ENCODE peak calls at places on chromosomes 3 and 15, in five cellular contexts. One of them, this sample, is unnamed.

GRCh38 chr3:122560680-122561079 is 3.4 kb downstream of the PARP9 start:
- DNase-seq in K562: peak; percentile 17
- DNase-seq in tibial artery: no peak
- DNase-seq in H9: no peak
- DNase-seq in heart right ventricle: peak; percentile 42
- DNase-seq in this sample: no peak

GRCh38 chr15:93965491-93965890 is 265.9 kb upstream of the MCTP2 start:
- DNase-seq in K562: no peak
- DNase-seq in tibial artery: no peak
- DNase-seq in H9: no peak
- DNase-seq in heart right ventricle: no peak
- DNase-seq in this sample: no peak

GRCh38 chr3:58023536-58023935 is 15.3 kb downstream of the FLNB start:
- DNase-seq in K562: no peak
- DNase-seq in tibial artery: no peak
- DNase-seq in H9: no peak
- DNase-seq in heart right ventricle: no peak
- DNase-seq in this sample: no peak

GRCh38 chr3:68256635-68257034 is 602.2 kb upstream of the SUCLG2 start:
- DNase-seq in K562: no peak
- DNase-seq in tibial artery: no peak
- DNase-seq in H9: peak; percentile 45
- DNase-seq in heart right ventricle: no peak
- DNase-seq in this sample: no peak

GRCh38 chr3:184354121-184354728 is 7.2 kb downstream of the CLCN2 start:
- DNase-seq in K562: peak; percentile 78
- DNase-seq in tibial artery: no peak
- DNase-seq in H9: peak; percentile 65
- DNase-seq in heart right ventricle: no peak
- DNase-seq in this sample: no peak

GRCh38 chr3:114706591-114707224 is 412.9 kb downstream of the TIGIT start:
- DNase-seq in K562: peak; percentile 5
- DNase-seq in tibial artery: no peak
- DNase-seq in H9: no peak
- DNase-seq in heart right ventricle: no peak
- DNase-seq in this sample: no peak

GRCh38 chr3:14228611-14229470 is 50.2 kb downstream of the LSM3 start:
- DNase-seq in K562: no peak
- DNase-seq in tibial artery: no peak
- DNase-seq in H9: no peak
- DNase-seq in heart right ventricle: no peak
- DNase-seq in this sample: peak; percentile 11

GRCh38 chr3:144052275-144052674 is 80.7 kb downstream of the DIPK2A start:
- DNase-seq in K562: no peak
- DNase-seq in tibial artery: no peak
- DNase-seq in H9: no peak
- DNase-seq in heart right ventricle: no peak
- DNase-seq in this sample: no peak

GRCh38 chr3:58044656-58045055 is 36.4 kb downstream of the FLNB start:
- DNase-seq in K562: no peak
- DNase-seq in tibial artery: no peak
- DNase-seq in H9: no peak
- DNase-seq in heart right ventricle: peak; percentile 44
- DNase-seq in this sample: no peak

GRCh38 chr3:170419301-170420087 is 826 bp downstream of the CLDN11 start:
- DNase-seq in K562: no peak
- DNase-seq in tibial artery: no peak
- DNase-seq in H9: peak; percentile 72
- DNase-seq in heart right ventricle: peak; percentile 20
- DNase-seq in this sample: no peak

GRCh38 chr3:20136231-20136630 is 49.8 kb downstream of the SGO1 start:
- DNase-seq in K562: no peak
- DNase-seq in tibial artery: no peak
- DNase-seq in H9: no peak
- DNase-seq in heart right ventricle: no peak
- DNase-seq in this sample: no peak

GRCh38 chr3:9747267-9747666 is 2.5 kb upstream of the OGG1 start:
- DNase-seq in K562: no peak
- DNase-seq in tibial artery: no peak
- DNase-seq in H9: no peak
- DNase-seq in heart right ventricle: no peak
- DNase-seq in this sample: no peak

GRCh38 chr3:36894924-36895323 is 49.9 kb downstream of the TRANK1 start:
- DNase-seq in K562: no peak
- DNase-seq in tibial artery: no peak
- DNase-seq in H9: no peak
- DNase-seq in heart right ventricle: no peak
- DNase-seq in this sample: no peak

GRCh38 chr15:42549052-42549491 is 434 bp downstream of the HAUS2 start:
- DNase-seq in K562: peak; percentile 57
- DNase-seq in tibial artery: no peak
- DNase-seq in H9: no peak
- DNase-seq in heart right ventricle: peak; percentile 6
- DNase-seq in this sample: no peak

GRCh38 chr3:170809021-170809974 is 60.7 kb downstream of the RPL22L1 start:
- DNase-seq in K562: peak; percentile 68
- DNase-seq in tibial artery: no peak
- DNase-seq in H9: peak; percentile 61
- DNase-seq in heart right ventricle: peak; percentile 25
- DNase-seq in this sample: no peak

GRCh38 chr15:74497584-74497983 is 36.6 kb upstream of the UBL7 start:
- DNase-seq in K562: no peak
- DNase-seq in tibial artery: no peak
- DNase-seq in H9: no peak
- DNase-seq in heart right ventricle: no peak
- DNase-seq in this sample: no peak

GRCh38 chr3:137770821-137771399 is 6.8 kb downstream of the SOX14 start:
- DNase-seq in K562: no peak
- DNase-seq in tibial artery: no peak
- DNase-seq in H9: peak; percentile 65
- DNase-seq in heart right ventricle: no peak
- DNase-seq in this sample: no peak

GRCh38 chr15:80403712-80404056 is 498 bp upstream of the ARNT2 start:
- DNase-seq in K562: no peak
- DNase-seq in tibial artery: no peak
- DNase-seq in H9: peak; percentile 50
- DNase-seq in heart right ventricle: no peak
- DNase-seq in this sample: no peak

GRCh38 chr15:76837474-76837873 is 67.7 kb downstream of the SCAPER start:
- DNase-seq in K562: no peak
- DNase-seq in tibial artery: no peak
- DNase-seq in H9: no peak
- DNase-seq in heart right ventricle: no peak
- DNase-seq in this sample: no peak

GRCh38 chr3:126034481-126035361 is 49.2 kb downstream of the SLC41A3 start:
- DNase-seq in K562: no peak
- DNase-seq in tibial artery: no peak
- DNase-seq in H9: peak; percentile 5
- DNase-seq in heart right ventricle: no peak
- DNase-seq in this sample: peak; percentile 38

GRCh38 chr3:71684046-71684730 is 41.0 kb downstream of the EIF4E3 start:
- DNase-seq in K562: no peak
- DNase-seq in tibial artery: no peak
- DNase-seq in H9: no peak
- DNase-seq in heart right ventricle: no peak
- DNase-seq in this sample: no peak

GRCh38 chr3:187978433-187979011 is 175.4 kb upstream of the LPP start:
- DNase-seq in K562: no peak
- DNase-seq in tibial artery: no peak
- DNase-seq in H9: no peak
- DNase-seq in heart right ventricle: no peak
- DNase-seq in this sample: no peak

GRCh38 chr15:56732135-56732880 is 1.0 kb downstream of the ZNF280D start:
- DNase-seq in K562: peak; percentile 17
- DNase-seq in tibial artery: no peak
- DNase-seq in H9: no peak
- DNase-seq in heart right ventricle: peak; percentile 13
- DNase-seq in this sample: no peak

GRCh38 chr15:66775127-66776105 is 73.4 kb downstream of the SMAD6 start:
- DNase-seq in K562: no peak
- DNase-seq in tibial artery: no peak
- DNase-seq in H9: no peak
- DNase-seq in heart right ventricle: peak; percentile 50
- DNase-seq in this sample: no peak

GRCh38 chr3:30644615-30645014 is 38.2 kb downstream of the TGFBR2 start:
- DNase-seq in K562: no peak
- DNase-seq in tibial artery: peak; percentile 85
- DNase-seq in H9: no peak
- DNase-seq in heart right ventricle: peak; percentile 68
- DNase-seq in this sample: no peak

GRCh38 chr3:128482857-128483656 is 9.9 kb downstream of the GATA2 start:
- DNase-seq in K562: peak; percentile 74
- DNase-seq in tibial artery: no peak
- DNase-seq in H9: peak; percentile 48
- DNase-seq in heart right ventricle: peak; percentile 73
- DNase-seq in this sample: no peak

GRCh38 chr3:194672876-194673275 is 885 bp upstream of the LSG1 start:
- DNase-seq in K562: no peak
- DNase-seq in tibial artery: no peak
- DNase-seq in H9: no peak
- DNase-seq in heart right ventricle: no peak
- DNase-seq in this sample: no peak

GRCh38 chr15:68833734-68834334 is 13.1 kb upstream of the ANP32A start:
- DNase-seq in K562: no peak
- DNase-seq in tibial artery: no peak
- DNase-seq in H9: no peak
- DNase-seq in heart right ventricle: no peak
- DNase-seq in this sample: no peak

GRCh38 chr3:4748127-4748526 is 231.1 kb upstream of the BHLHE40 start:
- DNase-seq in K562: no peak
- DNase-seq in tibial artery: no peak
- DNase-seq in H9: no peak
- DNase-seq in heart right ventricle: no peak
- DNase-seq in this sample: no peak

GRCh38 chr15:65980824-65981456 is 111.6 kb downstream of the RAB11A start:
- DNase-seq in K562: peak; percentile 73
- DNase-seq in tibial artery: peak; percentile 44
- DNase-seq in H9: peak; percentile 87
- DNase-seq in heart right ventricle: peak; percentile 32
- DNase-seq in this sample: no peak

GRCh38 chr3:184631339-184631965 is 69.9 kb downstream of the EPHB3 start:
- DNase-seq in K562: no peak
- DNase-seq in tibial artery: no peak
- DNase-seq in H9: no peak
- DNase-seq in heart right ventricle: no peak
- DNase-seq in this sample: no peak

GRCh38 chr3:55064164-55064563 is 136.3 kb upstream of the LRTM1 start:
- DNase-seq in K562: no peak
- DNase-seq in tibial artery: no peak
- DNase-seq in H9: no peak
- DNase-seq in heart right ventricle: no peak
- DNase-seq in this sample: no peak

GRCh38 chr3:81726735-81727134 is 34.7 kb downstream of the GBE1 start:
- DNase-seq in K562: no peak
- DNase-seq in tibial artery: no peak
- DNase-seq in H9: no peak
- DNase-seq in heart right ventricle: no peak
- DNase-seq in this sample: no peak

GRCh38 chr15:39598186-39598850 is 17.4 kb downstream of the THBS1 start:
- DNase-seq in K562: no peak
- DNase-seq in tibial artery: no peak
- DNase-seq in H9: no peak
- DNase-seq in heart right ventricle: no peak
- DNase-seq in this sample: no peak

GRCh38 chr3:195394700-195395099 is 48.1 kb downstream of the ACAP2 start:
- DNase-seq in K562: no peak
- DNase-seq in tibial artery: no peak
- DNase-seq in H9: no peak
- DNase-seq in heart right ventricle: no peak
- DNase-seq in this sample: no peak

GRCh38 chr3:13714251-13714916 is 165.5 kb downstream of the FBLN2 start:
- DNase-seq in K562: no peak
- DNase-seq in tibial artery: no peak
- DNase-seq in H9: peak; percentile 8
- DNase-seq in heart right ventricle: peak; percentile 1
- DNase-seq in this sample: no peak

GRCh38 chr3:134242649-134243637 is 7.7 kb downstream of the RYK start:
- DNase-seq in K562: no peak
- DNase-seq in tibial artery: no peak
- DNase-seq in H9: no peak
- DNase-seq in heart right ventricle: no peak
- DNase-seq in this sample: no peak
- H3K4me1 ChIP-seq in K562: no peaks in the 10 kb centered on the region
- H3K4me1 ChIP-seq in tibial artery: peaks cover 65% of the 10 kb centered on the region
- H3K4me1 ChIP-seq in H9: peaks cover 23% of the 10 kb centered on the region
- H3K4me1 ChIP-seq in heart right ventricle: peaks cover 69% of the 10 kb centered on the region
- H3K4me1 ChIP-seq in this sample: no peaks in the 10 kb centered on the region

GRCh38 chr3:158748237-158748828 is 16.1 kb upstream of the RARRES1 start:
- DNase-seq in K562: no peak
- DNase-seq in tibial artery: peak; percentile 66
- DNase-seq in H9: no peak
- DNase-seq in heart right ventricle: peak; percentile 26
- DNase-seq in this sample: peak; percentile 34
- H3K4me1 ChIP-seq in K562: peaks cover 36% of the 10 kb centered on the region
- H3K4me1 ChIP-seq in tibial artery: no peaks in the 10 kb centered on the region
- H3K4me1 ChIP-seq in H9: no peaks in the 10 kb centered on the region
- H3K4me1 ChIP-seq in heart right ventricle: peaks cover 28% of the 10 kb centered on the region
- H3K4me1 ChIP-seq in this sample: no peaks in the 10 kb centered on the region

DNA sequence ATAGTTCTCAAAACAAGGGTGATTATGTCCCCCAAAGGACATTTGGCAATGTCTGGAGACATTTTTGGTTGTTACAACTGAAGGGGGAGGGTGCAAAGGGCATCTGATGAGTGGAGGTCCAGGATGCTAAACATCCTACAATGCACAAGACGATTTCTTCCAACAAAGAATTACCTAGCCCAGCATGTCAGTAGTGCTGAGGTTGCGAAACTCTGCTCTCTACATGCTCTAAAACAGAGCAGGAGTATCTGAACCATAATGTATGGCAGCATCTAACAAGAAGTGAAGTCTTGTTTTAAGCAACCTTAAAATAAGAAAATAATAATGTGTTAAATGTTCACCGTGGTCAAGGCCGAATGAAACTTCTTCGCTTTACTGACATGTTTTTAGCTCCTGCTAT is 7.0 kb downstream of the GYG1 start:
- DNase-seq in K562: no peak
- DNase-seq in tibial artery: no peak
- DNase-seq in H9: no peak
- DNase-seq in heart right ventricle: no peak
- DNase-seq in this sample: no peak
- H3K4me1 ChIP-seq in K562: no peaks in the 10 kb centered on the region
- H3K4me1 ChIP-seq in tibial artery: peaks cover 50% of the 10 kb centered on the region
- H3K4me1 ChIP-seq in H9: peaks cover 6% of the 10 kb centered on the region
- H3K4me1 ChIP-seq in heart right ventricle: peaks cover 35% of the 10 kb centered on the region
- H3K4me1 ChIP-seq in this sample: no peaks in the 10 kb centered on the region

DNA sequence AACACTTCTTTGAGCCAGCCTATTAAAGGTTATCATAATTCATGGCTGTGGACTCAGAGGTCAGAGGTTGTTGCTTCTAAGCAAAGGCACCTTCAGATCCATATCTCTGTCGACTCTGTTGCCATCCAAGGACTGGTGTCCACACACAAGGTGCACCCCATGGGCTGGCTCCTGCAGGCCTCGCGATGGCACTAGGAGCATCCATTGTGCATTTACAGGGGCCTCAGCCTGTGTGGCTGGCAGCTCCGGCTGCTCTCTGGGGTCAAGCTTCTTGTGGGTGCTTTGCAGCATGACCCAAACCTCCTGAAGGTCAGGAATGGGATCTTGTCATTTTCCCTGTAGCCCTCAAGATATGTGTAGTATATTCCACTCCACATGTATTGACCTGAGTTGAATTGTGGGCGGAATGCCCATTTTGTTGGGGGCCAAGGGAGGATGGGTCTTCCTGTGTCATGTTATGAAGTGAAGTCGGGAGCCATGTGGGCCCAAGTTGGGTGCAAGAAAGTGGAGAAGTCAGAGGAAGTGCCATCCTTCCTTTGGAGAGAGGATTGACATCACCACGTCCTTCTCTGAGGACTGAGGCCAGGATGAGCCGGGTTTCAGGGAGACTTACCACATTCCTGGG is 43.9 kb downstream of the CHDH start:
- DNase-seq in K562: no peak
- DNase-seq in tibial artery: no peak
- DNase-seq in H9: no peak
- DNase-seq in heart right ventricle: no peak
- DNase-seq in this sample: no peak
- H3K4me1 ChIP-seq in K562: no peaks in the 10 kb centered on the region
- H3K4me1 ChIP-seq in tibial artery: peaks cover 20% of the 10 kb centered on the region
- H3K4me1 ChIP-seq in H9: no peaks in the 10 kb centered on the region
- H3K4me1 ChIP-seq in heart right ventricle: no peaks in the 10 kb centered on the region
- H3K4me1 ChIP-seq in this sample: peaks cover 11% of the 10 kb centered on the region

This sample was measured in ascending aorta.